ENCODE peak calls at places on chromosomes 6 and 20, in four cellular contexts. One of them, this sample, is unnamed.

GRCh38 chr20:32970115-32970972 is 33.9 kb downstream of the SUN5 start:
- DNase-seq in activated naive CD4-positive, alpha-beta T cell: no peak
- DNase-seq in HFFc6: no peak
- DNase-seq in brain microvascular endothelial cell: no peak
- DNase-seq in this sample: no peak

GRCh38 chr20:10954137-10954840 is 280.5 kb upstream of the JAG1 start:
- DNase-seq in activated naive CD4-positive, alpha-beta T cell: no peak
- DNase-seq in HFFc6: no peak
- DNase-seq in brain microvascular endothelial cell: no peak
- DNase-seq in this sample: no peak

GRCh38 chr20:5784735-5785134 is 34.5 kb downstream of the SHLD1 start:
- DNase-seq in activated naive CD4-positive, alpha-beta T cell: no peak
- DNase-seq in HFFc6: no peak
- DNase-seq in brain microvascular endothelial cell: no peak
- DNase-seq in this sample: no peak

GRCh38 chr20:35144694-35145093 is 2.4 kb downstream of the EDEM2 start:
- DNase-seq in activated naive CD4-positive, alpha-beta T cell: no peak
- DNase-seq in HFFc6: no peak
- DNase-seq in brain microvascular endothelial cell: no peak
- DNase-seq in this sample: no peak

GRCh38 chr6:137589067-137589848 is 95.1 kb upstream of the OLIG3 start:
- DNase-seq in activated naive CD4-positive, alpha-beta T cell: no peak
- DNase-seq in HFFc6: peak; percentile 21
- DNase-seq in brain microvascular endothelial cell: peak; percentile 29
- DNase-seq in this sample: no peak

GRCh38 chr6:116012966-116013365 is 47.7 kb downstream of the FRK start:
- DNase-seq in activated naive CD4-positive, alpha-beta T cell: no peak
- DNase-seq in HFFc6: no peak
- DNase-seq in brain microvascular endothelial cell: no peak
- DNase-seq in this sample: no peak

GRCh38 chr6:141195251-141195832 is 937.4 kb upstream of the GJE1 start:
- DNase-seq in activated naive CD4-positive, alpha-beta T cell: no peak
- DNase-seq in HFFc6: no peak
- DNase-seq in brain microvascular endothelial cell: no peak
- DNase-seq in this sample: no peak

GRCh38 chr6:148747493-148748160 is 797 bp downstream of the UST start:
- DNase-seq in activated naive CD4-positive, alpha-beta T cell: no peak
- DNase-seq in HFFc6: no peak
- DNase-seq in brain microvascular endothelial cell: peak; percentile 26
- DNase-seq in this sample: no peak

GRCh38 chr6:5286780-5287179 is 25.5 kb downstream of the FARS2 start:
- DNase-seq in activated naive CD4-positive, alpha-beta T cell: no peak
- DNase-seq in HFFc6: no peak
- DNase-seq in brain microvascular endothelial cell: no peak
- DNase-seq in this sample: no peak

GRCh38 chr20:4406627-4407026 is 315.1 kb upstream of the PRND start:
- DNase-seq in activated naive CD4-positive, alpha-beta T cell: no peak
- DNase-seq in HFFc6: peak; percentile 77
- DNase-seq in brain microvascular endothelial cell: peak; percentile 71
- DNase-seq in this sample: no peak

GRCh38 chr6:54291146-54291545 is 17.1 kb upstream of the TINAG start:
- DNase-seq in activated naive CD4-positive, alpha-beta T cell: no peak
- DNase-seq in HFFc6: peak; percentile 57
- DNase-seq in brain microvascular endothelial cell: peak; percentile 56
- DNase-seq in this sample: no peak

GRCh38 chr6:7431594-7432390 is 42.2 kb downstream of the RIOK1 start:
- DNase-seq in activated naive CD4-positive, alpha-beta T cell: no peak
- DNase-seq in HFFc6: no peak
- DNase-seq in brain microvascular endothelial cell: peak; percentile 29
- DNase-seq in this sample: no peak

GRCh38 chr20:64063389-64064144 is 569 bp downstream of the TCEA2 start:
- DNase-seq in activated naive CD4-positive, alpha-beta T cell: no peak
- DNase-seq in HFFc6: no peak
- DNase-seq in brain microvascular endothelial cell: no peak
- DNase-seq in this sample: no peak

GRCh38 chr6:155850408-155850841 is 394.8 kb upstream of the NOX3 start:
- DNase-seq in activated naive CD4-positive, alpha-beta T cell: no peak
- DNase-seq in HFFc6: peak; percentile 6
- DNase-seq in brain microvascular endothelial cell: peak; percentile 11
- DNase-seq in this sample: no peak

GRCh38 chr20:6029538-6029937 is 24.3 kb downstream of the LRRN4 start:
- DNase-seq in activated naive CD4-positive, alpha-beta T cell: no peak
- DNase-seq in HFFc6: peak; percentile 25
- DNase-seq in brain microvascular endothelial cell: no peak
- DNase-seq in this sample: no peak

GRCh38 chr6:138287144-138287955 is 69.1 kb upstream of the PBOV1 start:
- DNase-seq in activated naive CD4-positive, alpha-beta T cell: no peak
- DNase-seq in HFFc6: peak; percentile 42
- DNase-seq in brain microvascular endothelial cell: peak; percentile 27
- DNase-seq in this sample: no peak

GRCh38 chr6:33004940-33005339 is 4.5 kb downstream of the HLA-DOA start:
- DNase-seq in activated naive CD4-positive, alpha-beta T cell: no peak
- DNase-seq in HFFc6: no peak
- DNase-seq in brain microvascular endothelial cell: no peak
- DNase-seq in this sample: no peak

GRCh38 chr6:2222275-2222842 is 23.0 kb downstream of the GMDS start:
- DNase-seq in activated naive CD4-positive, alpha-beta T cell: no peak
- DNase-seq in HFFc6: no peak
- DNase-seq in brain microvascular endothelial cell: no peak
- DNase-seq in this sample: no peak

GRCh38 chr20:14313621-14314020 is 23.8 kb downstream of the FLRT3 start:
- DNase-seq in activated naive CD4-positive, alpha-beta T cell: no peak
- DNase-seq in HFFc6: no peak
- DNase-seq in brain microvascular endothelial cell: no peak
- DNase-seq in this sample: no peak

GRCh38 chr20:16806886-16807285 is 58.7 kb downstream of the OTOR start:
- DNase-seq in activated naive CD4-positive, alpha-beta T cell: no peak
- DNase-seq in HFFc6: no peak
- DNase-seq in brain microvascular endothelial cell: peak; percentile 7
- DNase-seq in this sample: no peak

GRCh38 chr20:21956591-21956990 is 251.1 kb downstream of the PAX1 start:
- DNase-seq in activated naive CD4-positive, alpha-beta T cell: no peak
- DNase-seq in HFFc6: no peak
- DNase-seq in brain microvascular endothelial cell: no peak
- DNase-seq in this sample: no peak

GRCh38 chr20:17895641-17896246 is 72.8 kb downstream of the SNX5 start:
- DNase-seq in activated naive CD4-positive, alpha-beta T cell: peak; percentile 5
- DNase-seq in HFFc6: peak; percentile 47
- DNase-seq in brain microvascular endothelial cell: peak; percentile 58
- DNase-seq in this sample: peak; percentile 62

GRCh38 chr6:116472710-116473109 is 11.5 kb downstream of the CALHM6 start:
- DNase-seq in activated naive CD4-positive, alpha-beta T cell: no peak
- DNase-seq in HFFc6: no peak
- DNase-seq in brain microvascular endothelial cell: no peak
- DNase-seq in this sample: no peak

GRCh38 chr6:82246802-82247633 is 526 bp downstream of the IBTK start:
- DNase-seq in activated naive CD4-positive, alpha-beta T cell: no peak
- DNase-seq in HFFc6: peak; percentile 41
- DNase-seq in brain microvascular endothelial cell: peak; percentile 51
- DNase-seq in this sample: no peak

GRCh38 chr6:149884617-149885016 is 13.3 kb downstream of the RAET1E start:
- DNase-seq in activated naive CD4-positive, alpha-beta T cell: no peak
- DNase-seq in HFFc6: no peak
- DNase-seq in brain microvascular endothelial cell: no peak
- DNase-seq in this sample: no peak

GRCh38 chr20:48769111-48769879 is 58.5 kb downstream of the PREX1 start:
- DNase-seq in activated naive CD4-positive, alpha-beta T cell: peak; percentile 10
- DNase-seq in HFFc6: no peak
- DNase-seq in brain microvascular endothelial cell: no peak
- DNase-seq in this sample: no peak

GRCh38 chr20:58511364-58511763 is 3.8 kb downstream of the APCDD1L start:
- DNase-seq in activated naive CD4-positive, alpha-beta T cell: no peak
- DNase-seq in HFFc6: peak; percentile 53
- DNase-seq in brain microvascular endothelial cell: peak; percentile 74
- DNase-seq in this sample: no peak

GRCh38 chr6:25022140-25022553 is 86.4 kb upstream of the RIPOR2 start:
- DNase-seq in activated naive CD4-positive, alpha-beta T cell: no peak
- DNase-seq in HFFc6: peak; percentile 28
- DNase-seq in brain microvascular endothelial cell: no peak
- DNase-seq in this sample: no peak

This sample was measured in omental fat pad.